ENCODE peak calls at places on chromosomes 13 and 19, in six cellular contexts. One of them, this sample, is unnamed.

GRCh38 chr19:10112895-10113591 is 1.6 kb downstream of the P2RY11 start:
- DNase-seq in neuronal stem cell: no peak
- DNase-seq in IMR-90: no peak
- DNase-seq in H1: no peak
- DNase-seq in trophoblast cell: peak
- DNase-seq in mesendoderm: peak
- DNase-seq in this sample: peak

GRCh38 chr13:92676246-92676645 is 550.4 kb upstream of the GPC6 start:
- DNase-seq in H1: no peak
- DNase-seq in mesendoderm: no peak
- DNase-seq in trophoblast cell: no peak
- DNase-seq in neuronal stem cell: no peak
- DNase-seq in IMR-90: no peak
- DNase-seq in this sample: no peak

GRCh38 chr19:41999878-42000208 is 5.8 kb upstream of the ATP1A3 start:
- DNase-seq in IMR-90: no peak
- DNase-seq in neuronal stem cell: no peak
- DNase-seq in mesendoderm: no peak
- DNase-seq in trophoblast cell: no peak
- DNase-seq in H1: no peak
- DNase-seq in this sample: no peak

GRCh38 chr19:49677232-49677881 is at the start of gene PRMT1:
- DNase-seq in trophoblast cell: peak
- DNase-seq in IMR-90: no peak
- DNase-seq in neuronal stem cell: no peak
- DNase-seq in H1: no peak
- DNase-seq in mesendoderm: peak
- DNase-seq in this sample: peak

GRCh38 chr13:47800593-47800992 is 200.5 kb downstream of the SUCLA2 start:
- DNase-seq in trophoblast cell: no peak
- DNase-seq in mesendoderm: no peak
- DNase-seq in H1: no peak
- DNase-seq in neuronal stem cell: no peak
- DNase-seq in IMR-90: no peak
- DNase-seq in this sample: no peak

GRCh38 chr19:19105365-19106060 is 32.8 kb downstream of the TMEM161A start:
- DNase-seq in H1: no peak
- DNase-seq in neuronal stem cell: peak
- DNase-seq in trophoblast cell: peak
- DNase-seq in IMR-90: no peak
- DNase-seq in mesendoderm: peak
- DNase-seq in this sample: peak

GRCh38 chr13:113974304-113975281 is 717 bp upstream of the C13orf46 start:
- DNase-seq in mesendoderm: no peak
- DNase-seq in H1: no peak
- DNase-seq in IMR-90: no peak
- DNase-seq in neuronal stem cell: no peak
- DNase-seq in trophoblast cell: no peak
- DNase-seq in this sample: no peak

GRCh38 chr13:76799696-76800095 is 86.5 kb downstream of the KCTD12 start:
- DNase-seq in neuronal stem cell: no peak
- DNase-seq in IMR-90: no peak
- DNase-seq in trophoblast cell: peak
- DNase-seq in mesendoderm: peak
- DNase-seq in H1: no peak
- DNase-seq in this sample: no peak

GRCh38 chr13:113854238-113855011 is 9.5 kb downstream of the GAS6 start:
- DNase-seq in mesendoderm: no peak
- DNase-seq in trophoblast cell: no peak
- DNase-seq in IMR-90: peak
- DNase-seq in neuronal stem cell: no peak
- DNase-seq in H1: no peak
- DNase-seq in this sample: peak

GRCh38 chr13:95624020-95624419 is 20.5 kb downstream of the DZIP1 start:
- DNase-seq in neuronal stem cell: peak
- DNase-seq in IMR-90: peak
- DNase-seq in mesendoderm: peak
- DNase-seq in H1: no peak
- DNase-seq in trophoblast cell: peak
- DNase-seq in this sample: peak

GRCh38 chr13:66365101-66365500 is 865.0 kb downstream of the PCDH9 start:
- DNase-seq in trophoblast cell: no peak
- DNase-seq in H1: no peak
- DNase-seq in mesendoderm: no peak
- DNase-seq in IMR-90: peak
- DNase-seq in neuronal stem cell: no peak
- DNase-seq in this sample: no peak

GRCh38 chr19:40713939-40714338 is 2.7 kb downstream of the COQ8B start:
- DNase-seq in mesendoderm: no peak
- DNase-seq in IMR-90: no peak
- DNase-seq in trophoblast cell: no peak
- DNase-seq in H1: no peak
- DNase-seq in neuronal stem cell: no peak
- DNase-seq in this sample: no peak

GRCh38 chr13:66409542-66409941 is 820.6 kb downstream of the PCDH9 start:
- DNase-seq in H1: no peak
- DNase-seq in mesendoderm: no peak
- DNase-seq in neuronal stem cell: no peak
- DNase-seq in trophoblast cell: no peak
- DNase-seq in IMR-90: no peak
- DNase-seq in this sample: no peak

GRCh38 chr19:5823579-5824281 is 15.8 kb downstream of the FUT6 start:
- DNase-seq in H1: no peak
- DNase-seq in neuronal stem cell: no peak
- DNase-seq in trophoblast cell: peak
- DNase-seq in IMR-90: no peak
- DNase-seq in mesendoderm: peak
- DNase-seq in this sample: peak

GRCh38 chr19:54415208-54415900 is at the start of gene TTYH1:
- DNase-seq in neuronal stem cell: no peak
- DNase-seq in H1: no peak
- DNase-seq in IMR-90: no peak
- DNase-seq in trophoblast cell: no peak
- DNase-seq in mesendoderm: no peak
- DNase-seq in this sample: peak

GRCh38 chr13:108213946-108214345 is 1.4 kb downstream of the LIG4 start:
- DNase-seq in neuronal stem cell: no peak
- DNase-seq in IMR-90: peak
- DNase-seq in trophoblast cell: no peak
- DNase-seq in mesendoderm: no peak
- DNase-seq in H1: no peak
- DNase-seq in this sample: no peak

GRCh38 chr13:79936368-79937136 is 404.4 kb downstream of the SPRY2 start:
- DNase-seq in trophoblast cell: peak
- DNase-seq in neuronal stem cell: no peak
- DNase-seq in H1: no peak
- DNase-seq in IMR-90: peak
- DNase-seq in mesendoderm: peak
- DNase-seq in this sample: no peak
- H2AK5ac ChIP-seq in trophoblast cell: no peak
- H2AK5ac ChIP-seq in neuronal stem cell: no peak
- H2AK5ac ChIP-seq in H1: no peak
- H2AK5ac ChIP-seq in IMR-90: peak
- H2AK5ac ChIP-seq in mesendoderm: no peak
- H2AK5ac ChIP-seq in this sample: no peak

GRCh38 chr19:47112166-47112663 is 1.4 kb downstream of the ZC3H4 start:
- DNase-seq in IMR-90: peak
- DNase-seq in trophoblast cell: peak
- DNase-seq in H1: peak
- DNase-seq in neuronal stem cell: peak
- DNase-seq in mesendoderm: peak
- DNase-seq in this sample: peak

GRCh38 chr19:47113446-47114348 is at the start of gene ZC3H4:
- DNase-seq in H1: peak
- DNase-seq in trophoblast cell: peak
- DNase-seq in mesendoderm: peak
- DNase-seq in IMR-90: peak
- DNase-seq in neuronal stem cell: peak
- DNase-seq in this sample: peak

GRCh38 chr19:47111081-47111589 is 2.4 kb downstream of the ZC3H4 start:
- DNase-seq in IMR-90: no peak
- DNase-seq in neuronal stem cell: no peak
- DNase-seq in mesendoderm: no peak
- DNase-seq in trophoblast cell: no peak
- DNase-seq in H1: no peak
- DNase-seq in this sample: no peak

GRCh38 chr19:47111682-47112165 is 1.9 kb downstream of the ZC3H4 start:
- DNase-seq in trophoblast cell: no peak
- DNase-seq in neuronal stem cell: peak
- DNase-seq in IMR-90: no peak
- DNase-seq in mesendoderm: no peak
- DNase-seq in H1: no peak
- DNase-seq in this sample: no peak

DNA sequence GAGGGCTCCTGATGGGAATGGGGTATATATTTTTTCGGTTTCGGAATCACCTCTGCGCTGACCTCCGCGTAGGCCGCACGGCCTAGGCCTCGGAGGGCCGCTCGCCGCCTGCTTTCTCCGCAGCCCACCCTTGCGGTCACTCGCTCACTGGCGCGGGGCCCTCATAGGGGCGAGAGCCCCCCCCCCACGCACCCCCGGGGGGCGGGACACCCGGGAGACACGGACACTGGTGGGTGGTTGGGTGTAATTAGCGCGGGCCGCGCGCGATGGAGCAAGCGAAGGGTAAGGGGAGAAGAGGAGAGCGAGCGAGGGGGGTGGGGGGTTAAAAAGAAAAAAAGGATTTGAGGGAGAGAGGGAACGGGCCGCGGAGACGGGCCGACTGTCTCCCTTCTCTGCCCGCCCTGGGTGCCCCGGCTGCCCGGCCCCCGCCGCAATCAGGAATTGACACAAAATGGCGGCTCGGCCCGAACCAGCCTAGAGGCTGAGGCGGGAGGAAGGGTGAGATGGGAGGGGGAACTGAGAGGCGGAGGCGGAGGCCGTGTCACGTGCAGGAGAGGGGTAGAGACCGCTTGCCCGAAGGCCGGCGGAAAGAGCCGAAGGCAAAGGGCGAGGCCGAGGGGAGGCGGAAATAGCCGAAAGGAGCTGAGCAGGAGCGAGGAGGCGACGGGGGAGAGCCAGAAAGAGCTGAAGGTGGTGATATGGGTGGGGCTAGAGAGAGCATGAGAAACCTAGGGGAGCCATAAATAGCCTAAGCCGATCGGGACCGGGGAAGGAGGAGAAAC is 721 bp downstream of the ZC3H4 start:
- DNase-seq in neuronal stem cell: peak
- DNase-seq in trophoblast cell: peak
- DNase-seq in H1: peak
- DNase-seq in IMR-90: peak
- DNase-seq in mesendoderm: peak
- DNase-seq in this sample: peak
- H3K23ac ChIP-seq in neuronal stem cell: peak
- H3K23ac ChIP-seq in trophoblast cell: no peak
- H3K23ac ChIP-seq in H1: no peak
- H3K23ac ChIP-seq in IMR-90: peak
- H3K23ac ChIP-seq in mesendoderm: peak
- H3K23ac ChIP-seq in this sample: no peak

GRCh38 chr13:37059136-37059847 is at the start of gene SUPT20H:
- DNase-seq in mesendoderm: peak
- DNase-seq in IMR-90: peak
- DNase-seq in H1: peak
- DNase-seq in trophoblast cell: peak
- DNase-seq in neuronal stem cell: peak
- DNase-seq in this sample: peak
- H2AK5ac ChIP-seq in mesendoderm: no peak
- H2AK5ac ChIP-seq in IMR-90: peak
- H2AK5ac ChIP-seq in H1: peak
- H2AK5ac ChIP-seq in trophoblast cell: peak
- H2AK5ac ChIP-seq in neuronal stem cell: no peak
- H2AK5ac ChIP-seq in this sample: no peak

DNA sequence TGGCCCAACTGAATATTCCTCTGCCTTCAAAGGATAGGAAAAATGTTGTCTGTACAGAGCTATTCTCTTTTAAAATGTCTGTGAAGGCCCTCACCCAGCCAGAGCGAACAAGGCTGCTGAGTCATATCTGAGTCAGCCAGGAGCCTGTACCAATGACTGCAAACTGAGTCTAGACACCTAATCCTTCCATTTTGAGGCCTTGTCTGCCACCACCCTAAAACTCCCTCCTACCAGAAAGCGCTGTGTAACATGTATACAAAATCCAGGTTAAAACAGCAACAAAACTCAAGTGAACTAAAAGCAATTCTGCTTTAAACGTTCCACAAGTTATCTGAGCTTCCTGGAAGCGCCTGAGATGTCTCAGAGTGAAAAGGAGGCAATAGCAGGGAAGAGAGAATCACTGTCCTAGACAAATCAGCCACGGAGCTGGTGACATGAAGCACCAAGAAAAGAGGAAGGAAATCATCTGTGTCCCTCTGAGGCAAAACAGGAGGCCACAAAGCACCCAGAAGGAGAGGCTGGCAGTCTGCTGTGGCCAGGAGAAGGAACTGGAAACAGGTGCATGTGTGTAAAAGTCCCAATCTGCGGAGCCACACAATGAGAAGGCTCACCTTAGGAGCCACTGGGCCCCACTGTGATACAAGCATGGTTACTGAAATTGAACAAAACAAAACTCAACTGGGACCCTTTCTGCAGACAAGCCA is 10.2 kb downstream of the DHRS12 start:
- DNase-seq in IMR-90: peak
- DNase-seq in neuronal stem cell: no peak
- DNase-seq in mesendoderm: peak
- DNase-seq in H1: no peak
- DNase-seq in trophoblast cell: peak
- DNase-seq in this sample: no peak
- H3K23ac ChIP-seq in IMR-90: peak
- H3K23ac ChIP-seq in neuronal stem cell: no peak
- H3K23ac ChIP-seq in mesendoderm: no peak
- H3K23ac ChIP-seq in H1: no peak
- H3K23ac ChIP-seq in trophoblast cell: no peak
- H3K23ac ChIP-seq in this sample: no peak

GRCh38 chr13:99998261-99998660 is 16.7 kb downstream of the ZIC2 start:
- DNase-seq in mesendoderm: no peak
- DNase-seq in trophoblast cell: no peak
- DNase-seq in H1: no peak
- DNase-seq in IMR-90: no peak
- DNase-seq in neuronal stem cell: no peak
- DNase-seq in this sample: no peak
- H2AK5ac ChIP-seq in mesendoderm: no peak
- H2AK5ac ChIP-seq in trophoblast cell: no peak
- H2AK5ac ChIP-seq in H1: no peak
- H2AK5ac ChIP-seq in IMR-90: no peak
- H2AK5ac ChIP-seq in neuronal stem cell: no peak
- H2AK5ac ChIP-seq in this sample: no peak

GRCh38 chr13:33189470-33189869 is 96.1 kb downstream of the STARD13 start:
- DNase-seq in neuronal stem cell: no peak
- DNase-seq in trophoblast cell: no peak
- DNase-seq in H1: no peak
- DNase-seq in mesendoderm: no peak
- DNase-seq in IMR-90: no peak
- DNase-seq in this sample: no peak

GRCh38 chr13:33191425-33192221 is 93.9 kb downstream of the STARD13 start:
- DNase-seq in IMR-90: peak
- DNase-seq in H1: no peak
- DNase-seq in neuronal stem cell: no peak
- DNase-seq in trophoblast cell: peak
- DNase-seq in mesendoderm: no peak
- DNase-seq in this sample: no peak

GRCh38 chr13:33194820-33195692 is 90.5 kb downstream of the STARD13 start:
- DNase-seq in neuronal stem cell: no peak
- DNase-seq in IMR-90: peak
- DNase-seq in H1: no peak
- DNase-seq in trophoblast cell: peak
- DNase-seq in mesendoderm: no peak
- DNase-seq in this sample: no peak

GRCh38 chr13:33195693-33196464 is 89.7 kb downstream of the STARD13 start:
- DNase-seq in IMR-90: no peak
- DNase-seq in neuronal stem cell: no peak
- DNase-seq in mesendoderm: no peak
- DNase-seq in H1: no peak
- DNase-seq in trophoblast cell: peak
- DNase-seq in this sample: no peak

GRCh38 chr13:33193428-33193974 is 92.1 kb downstream of the STARD13 start:
- DNase-seq in mesendoderm: peak
- DNase-seq in neuronal stem cell: peak
- DNase-seq in IMR-90: no peak
- DNase-seq in trophoblast cell: no peak
- DNase-seq in H1: no peak
- DNase-seq in this sample: no peak
- H3K23ac ChIP-seq in mesendoderm: no peak
- H3K23ac ChIP-seq in neuronal stem cell: no peak
- H3K23ac ChIP-seq in IMR-90: peak
- H3K23ac ChIP-seq in trophoblast cell: no peak
- H3K23ac ChIP-seq in H1: no peak
- H3K23ac ChIP-seq in this sample: no peak